ENCODE peak calls at places on chromosomes 4 and X, in six cellular contexts. One of them, this sample, is unnamed.

GRCh38 chr4:4269326-4269725 is 20.6 kb downstream of the LYAR start:
- DNase-seq in heart left ventricle: peak
- DNase-seq in A549: no peak
- DNase-seq in fibroblast of lung: no peak
- DNase-seq in epithelial cell of esophagus: no peak
- DNase-seq in tibial artery: no peak
- DNase-seq in this sample: no peak

GRCh38 chrX:38561126-38561868 is at the start of gene TSPAN7:
- DNase-seq in heart left ventricle: peak
- DNase-seq in A549: peak
- DNase-seq in fibroblast of lung: peak
- DNase-seq in epithelial cell of esophagus: peak
- DNase-seq in tibial artery: peak
- DNase-seq in this sample: no peak

GRCh38 chr4:54877006-54877405 is 219.2 kb downstream of the KIT start:
- DNase-seq in heart left ventricle: no peak
- DNase-seq in A549: no peak
- DNase-seq in fibroblast of lung: peak
- DNase-seq in epithelial cell of esophagus: no peak
- DNase-seq in tibial artery: no peak
- DNase-seq in this sample: no peak

GRCh38 chrX:13669246-13669689 is 16.3 kb downstream of the TCEANC start:
- DNase-seq in heart left ventricle: peak
- DNase-seq in A549: peak
- DNase-seq in fibroblast of lung: peak
- DNase-seq in epithelial cell of esophagus: peak
- DNase-seq in tibial artery: peak
- DNase-seq in this sample: peak

GRCh38 chrX:11781734-11782370 is 23.8 kb downstream of the MSL3 start:
- DNase-seq in heart left ventricle: no peak
- DNase-seq in A549: no peak
- DNase-seq in fibroblast of lung: no peak
- DNase-seq in epithelial cell of esophagus: peak
- DNase-seq in tibial artery: no peak
- DNase-seq in this sample: no peak

GRCh38 chr4:3314706-3315260 is 22.0 kb downstream of the RGS12 start:
- DNase-seq in heart left ventricle: peak
- DNase-seq in A549: no peak
- DNase-seq in fibroblast of lung: no peak
- DNase-seq in epithelial cell of esophagus: no peak
- DNase-seq in tibial artery: no peak
- DNase-seq in this sample: no peak

GRCh38 chrX:97332963-97333362 is 449.3 kb downstream of the RPA4 start:
- DNase-seq in heart left ventricle: no peak
- DNase-seq in A549: no peak
- DNase-seq in fibroblast of lung: no peak
- DNase-seq in epithelial cell of esophagus: no peak
- DNase-seq in tibial artery: no peak
- DNase-seq in this sample: no peak

GRCh38 chrX:46553935-46554334 is 8.7 kb upstream of the ZNF674 start:
- DNase-seq in heart left ventricle: no peak
- DNase-seq in A549: no peak
- DNase-seq in fibroblast of lung: no peak
- DNase-seq in epithelial cell of esophagus: no peak
- DNase-seq in tibial artery: no peak
- DNase-seq in this sample: no peak

GRCh38 chr4:74230902-74231499 is 73.1 kb downstream of the MTHFD2L start:
- DNase-seq in heart left ventricle: no peak
- DNase-seq in A549: peak
- DNase-seq in fibroblast of lung: peak
- DNase-seq in epithelial cell of esophagus: peak
- DNase-seq in tibial artery: no peak
- DNase-seq in this sample: peak

GRCh38 chr4:1493540-1494287 is 87.5 kb upstream of the NKX1-1 start:
- DNase-seq in heart left ventricle: peak
- DNase-seq in A549: no peak
- DNase-seq in fibroblast of lung: no peak
- DNase-seq in epithelial cell of esophagus: no peak
- DNase-seq in tibial artery: no peak
- DNase-seq in this sample: no peak

GRCh38 chrX:103215037-103215767 is at the start of gene BEX4:
- DNase-seq in heart left ventricle: peak
- DNase-seq in A549: peak
- DNase-seq in fibroblast of lung: peak
- DNase-seq in epithelial cell of esophagus: peak
- DNase-seq in tibial artery: peak
- DNase-seq in this sample: no peak

GRCh38 chr4:147326581-147326980 is 154.3 kb upstream of the EDNRA start:
- DNase-seq in heart left ventricle: no peak
- DNase-seq in A549: no peak
- DNase-seq in fibroblast of lung: peak
- DNase-seq in epithelial cell of esophagus: no peak
- DNase-seq in tibial artery: no peak
- DNase-seq in this sample: no peak

GRCh38 chr4:102815981-102816380 is 11.4 kb downstream of the UBE2D3 start:
- DNase-seq in heart left ventricle: no peak
- DNase-seq in A549: peak
- DNase-seq in fibroblast of lung: peak
- DNase-seq in epithelial cell of esophagus: peak
- DNase-seq in tibial artery: no peak
- DNase-seq in this sample: peak

GRCh38 chr4:186304216-186304615 is 38.2 kb downstream of the F11 start:
- DNase-seq in heart left ventricle: no peak
- DNase-seq in A549: no peak
- DNase-seq in fibroblast of lung: no peak
- DNase-seq in epithelial cell of esophagus: no peak
- DNase-seq in tibial artery: no peak
- DNase-seq in this sample: no peak

GRCh38 chr4:140253556-140254027 is 99.6 kb upstream of the MAML3 start:
- DNase-seq in heart left ventricle: no peak
- DNase-seq in A549: no peak
- DNase-seq in fibroblast of lung: no peak
- DNase-seq in epithelial cell of esophagus: no peak
- DNase-seq in tibial artery: no peak
- DNase-seq in this sample: no peak
- TF ChIP-seq CTCF in heart left ventricle: no peak
- TF ChIP-seq CTCF in A549: no peak
- TF ChIP-seq CTCF in fibroblast of lung: no peak
- TF ChIP-seq CTCF in epithelial cell of esophagus: no peak
- TF ChIP-seq CTCF in tibial artery: no peak
- TF ChIP-seq CTCF in this sample: no peak

GRCh38 chr4:110480741-110481271 is 4.9 kb downstream of the ENPEP start:
- DNase-seq in heart left ventricle: no peak
- DNase-seq in A549: no peak
- DNase-seq in fibroblast of lung: peak
- DNase-seq in epithelial cell of esophagus: no peak
- DNase-seq in tibial artery: no peak
- DNase-seq in this sample: no peak

GRCh38 chr4:110477836-110478235 is 1.9 kb downstream of the ENPEP start:
- DNase-seq in heart left ventricle: no peak
- DNase-seq in A549: no peak
- DNase-seq in fibroblast of lung: no peak
- DNase-seq in epithelial cell of esophagus: no peak
- DNase-seq in tibial artery: no peak
- DNase-seq in this sample: no peak

GRCh38 chr4:110472583-110473329 is 3.2 kb upstream of the ENPEP start:
- DNase-seq in heart left ventricle: no peak
- DNase-seq in A549: no peak
- DNase-seq in fibroblast of lung: no peak
- DNase-seq in epithelial cell of esophagus: peak
- DNase-seq in tibial artery: no peak
- DNase-seq in this sample: no peak

GRCh38 chr4:110480031-110480549 is 4.1 kb downstream of the ENPEP start:
- DNase-seq in heart left ventricle: no peak
- DNase-seq in A549: no peak
- DNase-seq in fibroblast of lung: peak
- DNase-seq in epithelial cell of esophagus: peak
- DNase-seq in tibial artery: no peak
- DNase-seq in this sample: peak

DNA sequence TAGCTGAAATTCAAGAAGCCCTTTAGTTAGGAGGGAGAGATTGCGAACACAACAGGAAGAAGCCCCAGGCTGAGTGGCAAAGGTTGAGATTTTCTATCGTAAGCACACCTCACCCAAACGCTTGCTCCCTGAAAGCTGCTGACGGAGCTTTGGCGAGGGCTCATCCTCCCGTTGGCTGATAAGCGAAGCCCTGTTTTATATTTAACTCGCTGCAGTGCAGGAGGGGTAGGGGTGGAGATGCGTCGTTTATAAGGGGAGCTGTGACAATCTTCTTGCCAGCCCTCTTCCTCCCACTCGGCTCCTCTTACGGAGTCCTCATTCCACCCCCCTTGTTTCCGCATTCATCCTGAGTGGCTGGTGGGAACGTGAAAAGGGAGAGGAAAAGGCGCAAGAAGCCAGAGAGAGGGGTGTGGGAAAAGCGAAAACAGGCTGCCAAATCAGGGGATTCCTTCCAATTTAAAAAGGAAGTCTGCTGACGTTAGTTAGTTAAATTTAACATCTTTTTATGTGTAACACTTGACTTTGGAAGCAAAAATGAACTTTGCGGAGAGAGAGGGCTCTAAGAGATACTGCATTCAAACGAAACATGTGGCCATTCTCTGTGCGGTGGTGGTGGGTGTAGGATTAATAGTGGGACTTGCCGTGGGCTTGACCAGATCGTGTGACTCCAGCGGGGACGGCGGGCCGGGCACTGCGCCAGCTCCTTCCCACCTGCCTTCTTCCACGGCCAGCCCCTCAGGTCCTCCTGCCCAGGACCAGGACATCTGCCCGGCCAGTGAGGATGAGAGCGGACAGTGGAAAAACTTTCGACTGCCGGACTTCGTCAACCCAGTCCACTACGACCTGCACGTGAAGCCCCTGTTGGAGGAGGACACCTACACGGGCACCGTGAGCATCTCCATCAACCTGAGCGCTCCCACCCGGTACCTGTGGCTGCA is at the start of gene ENPEP:
- DNase-seq in heart left ventricle: no peak
- DNase-seq in A549: no peak
- DNase-seq in fibroblast of lung: peak
- DNase-seq in epithelial cell of esophagus: peak
- DNase-seq in tibial artery: no peak
- DNase-seq in this sample: no peak
- H3K4me3 ChIP-seq in heart left ventricle: peak
- H3K4me3 ChIP-seq in A549: peak
- H3K4me3 ChIP-seq in fibroblast of lung: peak
- H3K4me3 ChIP-seq in epithelial cell of esophagus: peak
- H3K4me3 ChIP-seq in tibial artery: peak
- H3K4me3 ChIP-seq in this sample: peak

GRCh38 chr4:165385124-165385523 is 6.3 kb downstream of the CPE start:
- DNase-seq in heart left ventricle: no peak
- DNase-seq in A549: no peak
- DNase-seq in fibroblast of lung: no peak
- DNase-seq in epithelial cell of esophagus: no peak
- DNase-seq in tibial artery: no peak
- DNase-seq in this sample: no peak

GRCh38 chr4:165382640-165383039 is 3.8 kb downstream of the CPE start:
- DNase-seq in heart left ventricle: no peak
- DNase-seq in A549: no peak
- DNase-seq in fibroblast of lung: no peak
- DNase-seq in epithelial cell of esophagus: no peak
- DNase-seq in tibial artery: no peak
- DNase-seq in this sample: no peak

GRCh38 chr4:165383757-165384156 is 4.9 kb downstream of the CPE start:
- DNase-seq in heart left ventricle: no peak
- DNase-seq in A549: no peak
- DNase-seq in fibroblast of lung: peak
- DNase-seq in epithelial cell of esophagus: peak
- DNase-seq in tibial artery: no peak
- DNase-seq in this sample: no peak

GRCh38 chr4:165384186-165384585 is 5.4 kb downstream of the CPE start:
- DNase-seq in heart left ventricle: no peak
- DNase-seq in A549: no peak
- DNase-seq in fibroblast of lung: no peak
- DNase-seq in epithelial cell of esophagus: no peak
- DNase-seq in tibial artery: no peak
- DNase-seq in this sample: no peak

DNA sequence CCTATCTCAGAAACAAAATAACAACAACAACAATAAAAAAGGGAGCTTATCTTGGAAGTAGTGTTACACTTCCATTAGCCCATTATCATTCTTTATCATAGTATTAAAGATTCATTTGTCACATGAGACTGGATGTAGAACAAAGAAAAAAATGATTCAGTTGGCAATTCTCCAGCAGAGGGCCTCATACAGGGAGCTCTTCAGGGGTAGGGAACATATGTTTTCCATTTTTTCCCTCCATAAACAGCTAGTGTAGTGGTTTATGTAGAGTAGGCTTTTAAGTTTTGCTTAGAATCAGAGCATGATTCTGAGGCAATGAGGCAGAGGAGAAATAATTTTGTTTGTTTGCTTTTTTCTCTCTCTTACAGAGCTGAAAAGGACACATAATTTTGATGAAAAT is 5.8 kb downstream of the CPE start:
- DNase-seq in heart left ventricle: no peak
- DNase-seq in A549: no peak
- DNase-seq in fibroblast of lung: peak
- DNase-seq in epithelial cell of esophagus: peak
- DNase-seq in tibial artery: no peak
- DNase-seq in this sample: no peak
- TF ChIP-seq CTCF in heart left ventricle: no peak
- TF ChIP-seq CTCF in A549: no peak
- TF ChIP-seq CTCF in fibroblast of lung: no peak
- TF ChIP-seq CTCF in epithelial cell of esophagus: no peak
- TF ChIP-seq CTCF in tibial artery: no peak
- TF ChIP-seq CTCF in this sample: peak

GRCh38 chr4:173527103-173527876 is 2.7 kb downstream of the HAND2 start:
- DNase-seq in heart left ventricle: no peak
- DNase-seq in A549: no peak
- DNase-seq in fibroblast of lung: no peak
- DNase-seq in epithelial cell of esophagus: no peak
- DNase-seq in tibial artery: no peak
- DNase-seq in this sample: no peak

GRCh38 chr4:173528378-173529321 is 1.4 kb downstream of the HAND2 start:
- DNase-seq in heart left ventricle: peak
- DNase-seq in A549: no peak
- DNase-seq in fibroblast of lung: no peak
- DNase-seq in epithelial cell of esophagus: no peak
- DNase-seq in tibial artery: no peak
- DNase-seq in this sample: no peak

GRCh38 chr4:173526034-173526482 is 4.0 kb downstream of the HAND2 start:
- DNase-seq in heart left ventricle: no peak
- DNase-seq in A549: no peak
- DNase-seq in fibroblast of lung: no peak
- DNase-seq in epithelial cell of esophagus: no peak
- DNase-seq in tibial artery: no peak
- DNase-seq in this sample: no peak

GRCh38 chr4:173525118-173526033 is 4.7 kb downstream of the HAND2 start:
- DNase-seq in heart left ventricle: peak
- DNase-seq in A549: no peak
- DNase-seq in fibroblast of lung: no peak
- DNase-seq in epithelial cell of esophagus: no peak
- DNase-seq in tibial artery: no peak
- DNase-seq in this sample: no peak

DNA sequence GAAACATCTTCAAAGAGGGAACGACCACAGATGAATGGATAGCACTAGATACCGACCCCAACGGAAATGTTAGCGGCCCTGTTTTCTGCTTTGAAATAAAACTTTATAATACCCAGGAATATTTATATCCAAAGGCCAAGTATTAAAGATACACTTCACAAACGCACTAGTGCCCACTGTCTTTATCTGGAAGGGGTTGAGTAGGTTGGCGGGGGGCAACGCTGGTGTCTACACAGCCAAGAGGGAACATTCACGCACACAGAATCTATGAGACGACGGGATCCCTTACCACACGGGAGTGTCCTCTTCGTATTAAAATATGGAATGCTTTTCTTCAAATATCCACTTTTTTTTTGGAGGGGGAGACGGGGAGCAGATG is 3.3 kb downstream of the HAND2 start:
- DNase-seq in heart left ventricle: no peak
- DNase-seq in A549: no peak
- DNase-seq in fibroblast of lung: no peak
- DNase-seq in epithelial cell of esophagus: no peak
- DNase-seq in tibial artery: no peak
- DNase-seq in this sample: no peak
- H3K4me3 ChIP-seq in heart left ventricle: peak
- H3K4me3 ChIP-seq in A549: no peak
- H3K4me3 ChIP-seq in fibroblast of lung: no peak
- H3K4me3 ChIP-seq in epithelial cell of esophagus: no peak
- H3K4me3 ChIP-seq in tibial artery: peak
- H3K4me3 ChIP-seq in this sample: no peak